ENCODE peak calls at places on chromosome 9, in seven cellular contexts. Y is GM10248, J is mesothelial cell of epicardium, D is WTC11, I is heart right ventricle, P is K562, G is GM12865. X is an unnamed sample.
A peak's percentile ranks its signal among the peaks of the same experiment; 100 is the strongest.

GRCh38 chr9:35521708-35522107 is 31.8 kb downstream of the RUSC2 start:
- DNase-seq in J (no peak), I (no peak), Y (no peak), G (no peak), D (no peak), P (no peak), X (no peak)

GRCh38 chr9:37464426-37465248 is 613 bp downstream of the ZBTB5 start:
- DNase-seq in D (peak; percentile 93), P (no peak), Y (peak; percentile 53), J (peak; percentile 75), G (peak; percentile 80), I (peak; percentile 77), X (peak; percentile 71)

GRCh38 chr9:71326360-71326759 is 204.9 kb upstream of the TRPM3 start:
- DNase-seq in J (no peak), P (no peak), Y (no peak), I (no peak), G (no peak), D (no peak), X (no peak)

GRCh38 chr9:111903996-111904395 is 7.4 kb downstream of the UGCG start:
- DNase-seq in I (no peak), P (no peak), D (no peak), G (no peak), Y (no peak), J (no peak), X (no peak)

GRCh38 chr9:101449071-101449721 is 13.6 kb upstream of the ALDOB start:
- DNase-seq in P (peak; percentile 73), J (peak; percentile 50), G (peak; percentile 60), Y (peak; percentile 79), D (peak; percentile 91), I (peak; percentile 74), X (peak; percentile 75)

GRCh38 chr9:123562844-123563346 is 206.9 kb downstream of the CRB2 start:
- DNase-seq in G (peak; percentile 65), I (no peak), P (no peak), D (no peak), J (no peak), Y (no peak), X (peak; percentile 39)

GRCh38 chr9:113042884-113043657 is 13.5 kb downstream of the ZFP37 start:
- DNase-seq in G (no peak), J (no peak), I (no peak), Y (no peak), P (no peak), D (no peak), X (peak; percentile 5)

GRCh38 chr9:94528886-94529285 is 26.0 kb upstream of the PCAT7 start:
- DNase-seq in P (no peak), J (no peak), D (no peak), I (no peak), Y (no peak), G (no peak), X (no peak)

GRCh38 chr9:21813575-21814473 is 11.4 kb downstream of the MTAP start:
- DNase-seq in D (peak; percentile 20), Y (peak; percentile 44), I (no peak), G (peak; percentile 86), J (no peak), P (no peak), X (no peak)

GRCh38 chr9:6048039-6048438 is 32.6 kb upstream of the RANBP6 start:
- DNase-seq in G (no peak), D (no peak), J (no peak), Y (no peak), P (no peak), I (no peak), X (no peak)

GRCh38 chr9:70477146-70477745 is 62.8 kb upstream of the KLF9 start:
- DNase-seq in G (no peak), D (no peak), Y (no peak), I (no peak), P (no peak), J (no peak), X (peak; percentile 66)

GRCh38 chr9:19174127-19174921 is 47.0 kb upstream of the PLIN2 start:
- DNase-seq in J (no peak), D (peak; percentile 30), I (peak; percentile 50), P (no peak), Y (peak; percentile 77), G (peak; percentile 91), X (peak; percentile 89)

GRCh38 chr9:76835571-76836283 is 70.2 kb downstream of the PRUNE2 start:
- DNase-seq in I (no peak), J (no peak), G (no peak), P (no peak), D (no peak), Y (no peak), X (peak; percentile 78)

GRCh38 chr9:90966475-90967150 is 165.0 kb downstream of the SYK start:
- DNase-seq in I (no peak), J (no peak), P (no peak), G (no peak), D (no peak), Y (no peak), X (no peak)

GRCh38 chr9:90967171-90967570 is 165.6 kb downstream of the SYK start:
- DNase-seq in P (no peak), J (no peak), D (no peak), I (no peak), Y (no peak), G (no peak), X (no peak)

GRCh38 chr9:90965911-90966290 is 164.3 kb downstream of the SYK start:
- DNase-seq in P (no peak), J (no peak), I (no peak), G (no peak), D (no peak), Y (no peak), X (no peak)

GRCh38 chr9:90965141-90965910 is 163.7 kb downstream of the SYK start:
- DNase-seq in P (no peak), D (no peak), J (no peak), G (no peak), I (no peak), Y (no peak), X (no peak)

DNA sequence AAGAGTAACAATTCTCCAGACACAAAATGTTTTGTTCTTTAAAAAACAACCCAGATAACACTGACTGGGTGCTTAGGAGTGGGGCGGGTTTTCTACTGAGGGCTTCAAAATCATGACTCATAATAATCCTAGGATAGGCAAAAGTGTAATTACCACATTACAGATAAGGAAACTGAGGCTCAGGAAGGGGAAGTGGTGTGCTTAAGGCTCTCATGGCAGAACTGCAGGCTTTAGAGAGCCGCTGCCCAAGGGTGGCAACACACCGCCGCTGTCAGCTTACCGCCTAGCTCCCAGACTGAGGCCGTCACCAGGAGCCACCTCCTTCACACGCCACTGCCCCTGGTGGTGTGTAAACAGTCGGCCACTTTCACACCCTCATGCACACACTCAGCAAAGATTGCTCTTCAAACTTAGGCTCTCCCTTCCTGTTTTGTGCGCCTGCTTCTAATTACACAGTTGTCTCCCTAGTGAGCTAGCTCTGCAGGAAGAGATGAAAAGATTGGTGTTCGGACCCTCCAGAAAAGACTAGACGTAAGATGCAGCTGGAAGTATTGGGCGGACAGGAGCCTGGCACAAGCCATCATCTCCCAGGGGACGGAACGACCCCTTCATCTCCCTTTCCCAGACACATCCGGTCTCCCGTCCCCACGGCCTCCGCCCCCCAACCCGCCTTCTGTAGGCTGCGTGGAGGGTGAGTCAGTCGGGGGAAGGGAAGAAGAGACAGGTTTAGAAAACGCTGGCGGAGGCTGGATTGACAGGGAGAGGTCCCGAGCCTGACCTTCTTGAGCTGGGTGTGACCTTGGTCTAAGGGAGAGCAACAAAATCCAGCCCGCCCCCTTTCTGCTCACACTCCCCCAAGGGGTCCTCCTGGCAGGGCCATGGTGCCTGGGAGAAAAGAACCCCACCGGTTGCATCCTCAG is 162.7 kb downstream of the SYK start:
- DNase-seq in J (no peak), D (peak; percentile 27), P (peak; percentile 10), I (no peak), Y (peak; percentile 28), G (peak; percentile 70), X (no peak)
- TF ChIP-seq CTCF in J (no peak), D (no peak), P (peak; percentile 20), I (peak; percentile 26), Y (no peak), G (peak; percentile 27), X (peak; percentile 8)

GRCh38 chr9:89837911-89838310 is 233.1 kb downstream of the GADD45G start:
- DNase-seq in Y (no peak), P (no peak), D (no peak), I (no peak), J (no peak), G (no peak), X (no peak)
- TF ChIP-seq CTCF in Y (no peak), P (no peak), D (no peak), I (no peak), J (no peak), G (no peak), X (no peak)

GRCh38 chr9:135397142-135397541 is 82.4 kb upstream of the PPP1R26 start:
- DNase-seq in Y (no peak), I (no peak), D (no peak), J (no peak), P (no peak), G (no peak), X (no peak)
- TF ChIP-seq CTCF in Y (no peak), I (no peak), D (no peak), J (no peak), P (no peak), G (no peak), X (no peak)

GRCh38 chr9:68834931-68835520 is 130.0 kb downstream of the PIP5K1B start:
- DNase-seq in J (no peak), D (no peak), Y (no peak), I (no peak), G (no peak), P (no peak), X (no peak)

GRCh38 chr9:68841292-68842052 is 136.4 kb downstream of the PIP5K1B start:
- DNase-seq in J (no peak), G (no peak), I (no peak), Y (no peak), P (no peak), D (no peak), X (no peak)

GRCh38 chr9:68838245-68838644 is 133.2 kb downstream of the PIP5K1B start:
- DNase-seq in J (no peak), P (no peak), I (no peak), D (no peak), G (no peak), Y (no peak), X (no peak)

GRCh38 chr9:68832853-68833518 is 127.9 kb downstream of the PIP5K1B start:
- DNase-seq in J (no peak), P (no peak), Y (no peak), D (no peak), I (no peak), G (no peak), X (peak; percentile 27)

DNA sequence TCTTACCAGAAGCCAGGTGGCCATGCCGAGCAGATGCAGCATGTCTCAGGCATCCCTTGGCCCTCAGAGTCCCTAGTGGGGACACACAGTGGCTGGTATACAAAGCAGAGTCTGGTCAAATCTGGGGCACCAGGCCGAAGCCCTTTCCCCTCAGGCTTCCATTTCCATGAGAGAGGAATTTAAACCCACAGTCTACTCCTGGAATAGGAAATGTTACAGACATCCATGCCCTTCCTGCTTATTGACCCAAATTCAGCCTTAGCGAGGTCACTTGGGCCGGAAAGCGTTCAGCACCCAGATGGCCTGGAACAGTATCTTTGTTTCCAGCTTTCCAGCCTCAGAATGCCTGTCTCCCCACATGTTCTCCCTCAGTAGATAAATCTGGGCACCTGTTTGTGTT is 131.7 kb downstream of the PIP5K1B start:
- DNase-seq in G (no peak), Y (no peak), J (no peak), D (no peak), I (no peak), P (no peak), X (no peak)
- TF ChIP-seq CTCF in G (no peak), Y (no peak), J (no peak), D (no peak), I (no peak), P (no peak), X (no peak)